ENCODE peak calls at places on chromosomes 3 and 15, in seven cellular contexts. One of them, this sample, is unnamed.

GRCh38 chr3:60431599-60431958 is 819.7 kb downstream of the FHIT start:
- DNase-seq in transverse colon: no peak
- DNase-seq in CD8-positive, alpha-beta T cell: no peak
- DNase-seq in HCT116: no peak
- DNase-seq in cardiac muscle cell: peak; percentile 66
- DNase-seq in ovary: no peak
- DNase-seq in body of pancreas: no peak
- DNase-seq in this sample: no peak

GRCh38 chr3:43862992-43863805 is 172.5 kb downstream of the ABHD5 start:
- DNase-seq in transverse colon: no peak
- DNase-seq in CD8-positive, alpha-beta T cell: no peak
- DNase-seq in HCT116: no peak
- DNase-seq in cardiac muscle cell: no peak
- DNase-seq in ovary: no peak
- DNase-seq in body of pancreas: no peak
- DNase-seq in this sample: no peak

GRCh38 chr3:99639579-99639978 is 1.2 kb downstream of the COL8A1 start:
- DNase-seq in transverse colon: no peak
- DNase-seq in CD8-positive, alpha-beta T cell: no peak
- DNase-seq in HCT116: no peak
- DNase-seq in cardiac muscle cell: no peak
- DNase-seq in ovary: no peak
- DNase-seq in body of pancreas: no peak
- DNase-seq in this sample: no peak

GRCh38 chr3:72421786-72422185 is 426.5 kb downstream of the SHQ1 start:
- DNase-seq in transverse colon: no peak
- DNase-seq in CD8-positive, alpha-beta T cell: no peak
- DNase-seq in HCT116: no peak
- DNase-seq in cardiac muscle cell: no peak
- DNase-seq in ovary: no peak
- DNase-seq in body of pancreas: no peak
- DNase-seq in this sample: no peak

GRCh38 chr3:106130384-106131084 is 261.7 kb upstream of the CBLB start:
- DNase-seq in transverse colon: no peak
- DNase-seq in CD8-positive, alpha-beta T cell: no peak
- DNase-seq in HCT116: no peak
- DNase-seq in cardiac muscle cell: peak; percentile 1
- DNase-seq in ovary: no peak
- DNase-seq in body of pancreas: no peak
- DNase-seq in this sample: no peak

GRCh38 chr15:31435891-31436628 is 109.4 kb downstream of the KLF13 start:
- DNase-seq in transverse colon: no peak
- DNase-seq in CD8-positive, alpha-beta T cell: peak; percentile 68
- DNase-seq in HCT116: peak; percentile 15
- DNase-seq in cardiac muscle cell: no peak
- DNase-seq in ovary: no peak
- DNase-seq in body of pancreas: no peak
- DNase-seq in this sample: peak; percentile 63

GRCh38 chr3:45988804-45989203 is 6.8 kb downstream of the FYCO1 start:
- DNase-seq in transverse colon: no peak
- DNase-seq in CD8-positive, alpha-beta T cell: no peak
- DNase-seq in HCT116: peak; percentile 4
- DNase-seq in cardiac muscle cell: no peak
- DNase-seq in ovary: no peak
- DNase-seq in body of pancreas: no peak
- DNase-seq in this sample: peak; percentile 30

GRCh38 chr3:72814308-72814707 is 33.9 kb downstream of the SHQ1 start:
- DNase-seq in transverse colon: no peak
- DNase-seq in CD8-positive, alpha-beta T cell: no peak
- DNase-seq in HCT116: no peak
- DNase-seq in cardiac muscle cell: no peak
- DNase-seq in ovary: no peak
- DNase-seq in body of pancreas: no peak
- DNase-seq in this sample: no peak

GRCh38 chr3:113231827-113232253 is 20.5 kb downstream of the BOC start:
- DNase-seq in transverse colon: no peak
- DNase-seq in CD8-positive, alpha-beta T cell: no peak
- DNase-seq in HCT116: peak; percentile 50
- DNase-seq in cardiac muscle cell: no peak
- DNase-seq in ovary: no peak
- DNase-seq in body of pancreas: peak; percentile 62
- DNase-seq in this sample: no peak

GRCh38 chr15:90334304-90334731 is 17.8 kb upstream of the ZNF774 start:
- DNase-seq in transverse colon: peak; percentile 30
- DNase-seq in CD8-positive, alpha-beta T cell: no peak
- DNase-seq in HCT116: no peak
- DNase-seq in cardiac muscle cell: no peak
- DNase-seq in ovary: no peak
- DNase-seq in body of pancreas: no peak
- DNase-seq in this sample: no peak

GRCh38 chr3:172189213-172189612 is 149.8 kb downstream of the FNDC3B start:
- DNase-seq in transverse colon: no peak
- DNase-seq in CD8-positive, alpha-beta T cell: no peak
- DNase-seq in HCT116: no peak
- DNase-seq in cardiac muscle cell: no peak
- DNase-seq in ovary: no peak
- DNase-seq in body of pancreas: no peak
- DNase-seq in this sample: no peak

GRCh38 chr3:196149375-196149774 is 61.8 kb downstream of the ZDHHC19 start:
- DNase-seq in transverse colon: no peak
- DNase-seq in CD8-positive, alpha-beta T cell: no peak
- DNase-seq in HCT116: no peak
- DNase-seq in cardiac muscle cell: no peak
- DNase-seq in ovary: no peak
- DNase-seq in body of pancreas: no peak
- DNase-seq in this sample: no peak

GRCh38 chr3:45687828-45688193 is 1.4 kb upstream of the SACM1L start:
- DNase-seq in transverse colon: no peak
- DNase-seq in CD8-positive, alpha-beta T cell: no peak
- DNase-seq in HCT116: no peak
- DNase-seq in cardiac muscle cell: no peak
- DNase-seq in ovary: no peak
- DNase-seq in body of pancreas: no peak
- DNase-seq in this sample: no peak

GRCh38 chr15:77993374-77993911 is 84.1 kb downstream of the TBC1D2B start:
- DNase-seq in transverse colon: no peak
- DNase-seq in CD8-positive, alpha-beta T cell: no peak
- DNase-seq in HCT116: no peak
- DNase-seq in cardiac muscle cell: no peak
- DNase-seq in ovary: no peak
- DNase-seq in body of pancreas: no peak
- DNase-seq in this sample: no peak

GRCh38 chr15:34338347-34338746 is 766 bp upstream of the SLC12A6 start:
- DNase-seq in transverse colon: no peak
- DNase-seq in CD8-positive, alpha-beta T cell: peak; percentile 38
- DNase-seq in HCT116: no peak
- DNase-seq in cardiac muscle cell: no peak
- DNase-seq in ovary: no peak
- DNase-seq in body of pancreas: no peak
- DNase-seq in this sample: no peak

GRCh38 chr3:123353227-123353851 is 95.6 kb downstream of the ADCY5 start:
- DNase-seq in transverse colon: no peak
- DNase-seq in CD8-positive, alpha-beta T cell: no peak
- DNase-seq in HCT116: no peak
- DNase-seq in cardiac muscle cell: no peak
- DNase-seq in ovary: no peak
- DNase-seq in body of pancreas: no peak
- DNase-seq in this sample: no peak

GRCh38 chr15:72782993-72783562 is 480 bp downstream of the ADPGK start:
- DNase-seq in transverse colon: peak; percentile 49
- DNase-seq in CD8-positive, alpha-beta T cell: no peak
- DNase-seq in HCT116: no peak
- DNase-seq in cardiac muscle cell: no peak
- DNase-seq in ovary: no peak
- DNase-seq in body of pancreas: peak; percentile 51
- DNase-seq in this sample: no peak

GRCh38 chr3:143831208-143831607 is 17.1 kb downstream of the SLC9A9 start:
- DNase-seq in transverse colon: no peak
- DNase-seq in CD8-positive, alpha-beta T cell: no peak
- DNase-seq in HCT116: no peak
- DNase-seq in cardiac muscle cell: no peak
- DNase-seq in ovary: no peak
- DNase-seq in body of pancreas: no peak
- DNase-seq in this sample: no peak

GRCh38 chr3:149934524-149934923 is 36.2 kb downstream of the PFN2 start:
- DNase-seq in transverse colon: no peak
- DNase-seq in CD8-positive, alpha-beta T cell: no peak
- DNase-seq in HCT116: no peak
- DNase-seq in cardiac muscle cell: no peak
- DNase-seq in ovary: no peak
- DNase-seq in body of pancreas: peak; percentile 14
- DNase-seq in this sample: peak; percentile 46

GRCh38 chr15:59298255-59298856 is 74.3 kb downstream of the MYO1E start:
- DNase-seq in transverse colon: no peak
- DNase-seq in CD8-positive, alpha-beta T cell: no peak
- DNase-seq in HCT116: peak; percentile 78
- DNase-seq in cardiac muscle cell: no peak
- DNase-seq in ovary: no peak
- DNase-seq in body of pancreas: no peak
- DNase-seq in this sample: no peak

GRCh38 chr3:74420538-74421128 is 193.8 kb downstream of the CNTN3 start:
- DNase-seq in transverse colon: no peak
- DNase-seq in CD8-positive, alpha-beta T cell: no peak
- DNase-seq in HCT116: no peak
- DNase-seq in cardiac muscle cell: no peak
- DNase-seq in ovary: no peak
- DNase-seq in body of pancreas: no peak
- DNase-seq in this sample: no peak

GRCh38 chr3:4245671-4246070 is 57.5 kb upstream of the SETMAR start:
- DNase-seq in transverse colon: no peak
- DNase-seq in CD8-positive, alpha-beta T cell: no peak
- DNase-seq in HCT116: no peak
- DNase-seq in cardiac muscle cell: peak; percentile 38
- DNase-seq in ovary: no peak
- DNase-seq in body of pancreas: no peak
- DNase-seq in this sample: no peak

GRCh38 chr15:96502196-96502595 is 171.7 kb downstream of the NR2F2 start:
- DNase-seq in transverse colon: no peak
- DNase-seq in CD8-positive, alpha-beta T cell: no peak
- DNase-seq in HCT116: no peak
- DNase-seq in cardiac muscle cell: no peak
- DNase-seq in ovary: no peak
- DNase-seq in body of pancreas: no peak
- DNase-seq in this sample: no peak

GRCh38 chr3:190728574-190729246 is 133.8 kb downstream of the GMNC start:
- DNase-seq in transverse colon: no peak
- DNase-seq in CD8-positive, alpha-beta T cell: no peak
- DNase-seq in HCT116: no peak
- DNase-seq in cardiac muscle cell: no peak
- DNase-seq in ovary: no peak
- DNase-seq in body of pancreas: no peak
- DNase-seq in this sample: no peak

GRCh38 chr15:66038387-66039116 is 169.3 kb downstream of the RAB11A start:
- DNase-seq in transverse colon: no peak
- DNase-seq in CD8-positive, alpha-beta T cell: no peak
- DNase-seq in HCT116: no peak
- DNase-seq in cardiac muscle cell: peak; percentile 47
- DNase-seq in ovary: no peak
- DNase-seq in body of pancreas: no peak
- DNase-seq in this sample: no peak

DNA sequence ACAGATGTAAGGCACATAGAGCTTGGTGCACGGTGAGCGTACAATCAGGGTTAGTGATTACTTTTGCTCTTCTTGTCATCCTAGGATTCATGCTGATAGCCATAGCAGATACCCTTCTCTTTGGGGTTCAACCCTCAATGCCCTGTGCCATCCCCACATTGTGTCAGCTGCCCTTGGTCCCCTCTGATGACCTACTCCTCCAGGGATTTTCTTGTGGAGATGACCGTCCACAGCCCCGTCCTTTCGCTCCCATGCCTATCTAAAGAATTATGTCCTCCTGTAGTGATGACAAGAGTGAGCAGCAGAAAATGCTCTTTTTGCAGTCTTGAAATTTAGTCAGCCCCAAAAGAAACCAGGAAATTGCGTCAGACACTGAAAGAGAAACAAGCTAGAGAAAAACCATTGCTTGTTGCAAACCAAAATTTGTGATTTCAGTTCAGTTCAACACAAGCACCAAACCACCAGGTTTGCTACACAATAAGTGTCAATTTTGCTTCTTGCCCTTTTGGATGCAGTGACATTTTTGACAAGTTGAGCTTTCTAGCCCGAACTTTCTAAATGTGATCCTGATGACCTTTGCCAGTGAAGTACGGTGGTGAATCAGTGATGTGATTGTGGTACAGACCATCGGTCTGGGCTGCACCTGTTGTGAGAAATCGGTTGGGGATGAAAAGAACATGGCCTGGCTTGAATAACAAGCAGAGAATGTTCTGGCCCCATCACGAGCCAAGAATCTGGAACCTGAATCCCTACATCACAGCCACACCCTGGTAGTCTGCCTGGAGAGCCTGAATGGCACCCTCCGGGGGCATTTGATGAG is 41.3 kb downstream of the CMTM7 start:
- DNase-seq in transverse colon: no peak
- DNase-seq in CD8-positive, alpha-beta T cell: no peak
- DNase-seq in HCT116: no peak
- DNase-seq in cardiac muscle cell: no peak
- DNase-seq in ovary: no peak
- DNase-seq in body of pancreas: no peak
- DNase-seq in this sample: no peak
- H3K4me3 ChIP-seq in transverse colon: no peak overlapping the region
- H3K4me3 ChIP-seq in CD8-positive, alpha-beta T cell: peak overlapping the region; percentile 10
- H3K4me3 ChIP-seq in HCT116: no peak overlapping the region
- H3K4me3 ChIP-seq in cardiac muscle cell: no peak overlapping the region
- H3K4me3 ChIP-seq in ovary: no peak overlapping the region
- H3K4me3 ChIP-seq in body of pancreas: no peak overlapping the region
- H3K4me3 ChIP-seq in this sample: no peak overlapping the region

GRCh38 chr3:52931889-52932288 is 34.5 kb upstream of the STIMATE start:
- DNase-seq in transverse colon: no peak
- DNase-seq in CD8-positive, alpha-beta T cell: no peak
- DNase-seq in HCT116: no peak
- DNase-seq in cardiac muscle cell: no peak
- DNase-seq in ovary: no peak
- DNase-seq in body of pancreas: no peak
- DNase-seq in this sample: no peak
- TF ChIP-seq CTCF in transverse colon: no peak
- TF ChIP-seq CTCF in CD8-positive, alpha-beta T cell: no peak
- TF ChIP-seq CTCF in HCT116: peak; percentile 32
- TF ChIP-seq CTCF in cardiac muscle cell: no peak
- TF ChIP-seq CTCF in ovary: no peak
- TF ChIP-seq CTCF in body of pancreas: no peak
- TF ChIP-seq CTCF in this sample: no peak

DNA sequence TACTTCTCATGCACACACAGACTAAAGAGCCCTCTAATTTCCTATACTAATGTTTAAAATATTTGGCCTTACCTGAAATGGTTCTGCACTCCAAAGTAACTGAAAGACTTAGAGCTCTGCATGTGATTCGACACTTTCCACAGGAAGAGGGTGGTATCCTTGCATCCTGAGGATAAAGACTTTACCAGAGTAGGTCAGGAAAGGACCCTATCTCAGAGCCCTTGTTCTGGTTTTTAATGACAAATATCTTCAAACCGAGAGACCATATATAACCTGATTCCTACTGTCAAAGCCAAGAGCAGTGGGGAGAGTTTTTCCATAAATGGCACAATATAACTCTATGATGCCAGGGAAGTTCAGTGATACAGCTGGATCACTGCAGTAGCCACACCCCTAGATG is at the start of gene GP5:
- DNase-seq in transverse colon: no peak
- DNase-seq in CD8-positive, alpha-beta T cell: no peak
- DNase-seq in HCT116: no peak
- DNase-seq in cardiac muscle cell: no peak
- DNase-seq in ovary: no peak
- DNase-seq in body of pancreas: no peak
- DNase-seq in this sample: no peak
- H3K4me3 ChIP-seq in transverse colon: peak within 1 kb of the TSS; percentile 35
- H3K4me3 ChIP-seq in CD8-positive, alpha-beta T cell: peak within 1 kb of the TSS; percentile 60
- H3K4me3 ChIP-seq in HCT116: no peak within 1 kb of the TSS
- H3K4me3 ChIP-seq in cardiac muscle cell: peak within 1 kb of the TSS; percentile 0
- H3K4me3 ChIP-seq in ovary: no peak within 1 kb of the TSS
- H3K4me3 ChIP-seq in body of pancreas: no peak within 1 kb of the TSS
- H3K4me3 ChIP-seq in this sample: peak within 1 kb of the TSS; percentile 2

GRCh38 chr15:63473999-63474809 is 30.2 kb upstream of the USP3 start:
- DNase-seq in transverse colon: peak; percentile 74
- DNase-seq in CD8-positive, alpha-beta T cell: peak; percentile 59
- DNase-seq in HCT116: no peak
- DNase-seq in cardiac muscle cell: peak; percentile 28
- DNase-seq in ovary: no peak
- DNase-seq in body of pancreas: peak; percentile 53
- DNase-seq in this sample: no peak
- TF ChIP-seq CTCF in transverse colon: no peak
- TF ChIP-seq CTCF in CD8-positive, alpha-beta T cell: no peak
- TF ChIP-seq CTCF in HCT116: no peak
- TF ChIP-seq CTCF in cardiac muscle cell: no peak
- TF ChIP-seq CTCF in ovary: no peak
- TF ChIP-seq CTCF in body of pancreas: no peak
- TF ChIP-seq CTCF in this sample: no peak